ENCODE peak calls at places on chromosomes 11 and 22, in eight cellular contexts. One of them, this sample, is unnamed.

GRCh38 chr11:129973809-129974208 is 28.8 kb downstream of the PRDM10 start:
- DNase-seq in hypothalamus: no peak
- DNase-seq in DMS153: no peak
- DNase-seq in skeletal muscle cell: no peak
- DNase-seq in GM04503: no peak
- DNase-seq in bronchial epithelial cell: no peak
- DNase-seq in ELF-1: peak
- DNase-seq in GM04504: no peak
- DNase-seq in this sample: no peak

GRCh38 chr11:44979536-44980399 is 29.1 kb upstream of the TP53I11 start:
- DNase-seq in hypothalamus: no peak
- DNase-seq in DMS153: peak
- DNase-seq in skeletal muscle cell: no peak
- DNase-seq in GM04503: no peak
- DNase-seq in bronchial epithelial cell: peak
- DNase-seq in ELF-1: no peak
- DNase-seq in GM04504: no peak
- DNase-seq in this sample: peak

GRCh38 chr22:20471126-20471833 is 24.3 kb downstream of the KLHL22 start:
- DNase-seq in hypothalamus: no peak
- DNase-seq in DMS153: no peak
- DNase-seq in skeletal muscle cell: no peak
- DNase-seq in GM04503: no peak
- DNase-seq in bronchial epithelial cell: no peak
- DNase-seq in ELF-1: no peak
- DNase-seq in GM04504: no peak
- DNase-seq in this sample: no peak

GRCh38 chr11:68448604-68449011 is 11.9 kb upstream of the PPP6R3 start:
- DNase-seq in hypothalamus: no peak
- DNase-seq in DMS153: no peak
- DNase-seq in skeletal muscle cell: no peak
- DNase-seq in GM04503: no peak
- DNase-seq in bronchial epithelial cell: no peak
- DNase-seq in ELF-1: no peak
- DNase-seq in GM04504: no peak
- DNase-seq in this sample: no peak

GRCh38 chr11:22666700-22667439 is 459 bp downstream of the GAS2 start:
- DNase-seq in hypothalamus: no peak
- DNase-seq in DMS153: no peak
- DNase-seq in skeletal muscle cell: no peak
- DNase-seq in GM04503: no peak
- DNase-seq in bronchial epithelial cell: no peak
- DNase-seq in ELF-1: peak
- DNase-seq in GM04504: no peak
- DNase-seq in this sample: no peak

GRCh38 chr22:22784249-22785039 is 103.2 kb upstream of the IGLL5 start:
- DNase-seq in hypothalamus: no peak
- DNase-seq in DMS153: no peak
- DNase-seq in skeletal muscle cell: no peak
- DNase-seq in GM04503: no peak
- DNase-seq in bronchial epithelial cell: no peak
- DNase-seq in ELF-1: no peak
- DNase-seq in GM04504: no peak
- DNase-seq in this sample: no peak

GRCh38 chr11:128407962-128408361 is 179.4 kb downstream of the ETS1 start:
- DNase-seq in hypothalamus: no peak
- DNase-seq in DMS153: no peak
- DNase-seq in skeletal muscle cell: peak
- DNase-seq in GM04503: peak
- DNase-seq in bronchial epithelial cell: peak
- DNase-seq in ELF-1: no peak
- DNase-seq in GM04504: peak
- DNase-seq in this sample: no peak

GRCh38 chr11:93279911-93280347 is 50.6 kb upstream of the DEUP1 start:
- DNase-seq in hypothalamus: no peak
- DNase-seq in DMS153: peak
- DNase-seq in skeletal muscle cell: no peak
- DNase-seq in GM04503: no peak
- DNase-seq in bronchial epithelial cell: no peak
- DNase-seq in ELF-1: no peak
- DNase-seq in GM04504: no peak
- DNase-seq in this sample: no peak

GRCh38 chr22:37621352-37621860 is 12.8 kb downstream of the GGA1 start:
- DNase-seq in hypothalamus: no peak
- DNase-seq in DMS153: no peak
- DNase-seq in skeletal muscle cell: no peak
- DNase-seq in GM04503: no peak
- DNase-seq in bronchial epithelial cell: no peak
- DNase-seq in ELF-1: no peak
- DNase-seq in GM04504: no peak
- DNase-seq in this sample: no peak

GRCh38 chr22:49236541-49237075 is 591.1 kb downstream of the BRD1 start:
- DNase-seq in hypothalamus: no peak
- DNase-seq in DMS153: no peak
- DNase-seq in skeletal muscle cell: no peak
- DNase-seq in GM04503: no peak
- DNase-seq in bronchial epithelial cell: no peak
- DNase-seq in ELF-1: no peak
- DNase-seq in GM04504: no peak
- DNase-seq in this sample: no peak

GRCh38 chr22:47354668-47355387 is 592.4 kb downstream of the TBC1D22A start:
- DNase-seq in hypothalamus: no peak
- DNase-seq in DMS153: no peak
- DNase-seq in skeletal muscle cell: no peak
- DNase-seq in GM04503: no peak
- DNase-seq in bronchial epithelial cell: no peak
- DNase-seq in ELF-1: no peak
- DNase-seq in GM04504: no peak
- DNase-seq in this sample: no peak

GRCh38 chr11:28924007-28924406 is 815.8 kb downstream of the METTL15 start:
- DNase-seq in hypothalamus: no peak
- DNase-seq in DMS153: no peak
- DNase-seq in skeletal muscle cell: no peak
- DNase-seq in GM04503: no peak
- DNase-seq in bronchial epithelial cell: no peak
- DNase-seq in ELF-1: no peak
- DNase-seq in GM04504: no peak
- DNase-seq in this sample: no peak

GRCh38 chr11:114399903-114400221 is 449 bp downstream of the C11orf71 start:
- DNase-seq in hypothalamus: no peak
- DNase-seq in DMS153: peak
- DNase-seq in skeletal muscle cell: no peak
- DNase-seq in GM04503: no peak
- DNase-seq in bronchial epithelial cell: no peak
- DNase-seq in ELF-1: no peak
- DNase-seq in GM04504: no peak
- DNase-seq in this sample: no peak

GRCh38 chr11:106986673-106987072 is 31.6 kb downstream of the GUCY1A2 start:
- DNase-seq in hypothalamus: no peak
- DNase-seq in DMS153: no peak
- DNase-seq in skeletal muscle cell: no peak
- DNase-seq in GM04503: no peak
- DNase-seq in bronchial epithelial cell: no peak
- DNase-seq in ELF-1: no peak
- DNase-seq in GM04504: no peak
- DNase-seq in this sample: no peak

GRCh38 chr22:44442856-44443595 is 55.0 kb downstream of the RTL6 start:
- DNase-seq in hypothalamus: no peak
- DNase-seq in DMS153: no peak
- DNase-seq in skeletal muscle cell: no peak
- DNase-seq in GM04503: no peak
- DNase-seq in bronchial epithelial cell: no peak
- DNase-seq in ELF-1: no peak
- DNase-seq in GM04504: no peak
- DNase-seq in this sample: no peak

GRCh38 chr11:77201370-77201769 is 73.3 kb downstream of the MYO7A start:
- DNase-seq in hypothalamus: no peak
- DNase-seq in DMS153: no peak
- DNase-seq in skeletal muscle cell: no peak
- DNase-seq in GM04503: no peak
- DNase-seq in bronchial epithelial cell: no peak
- DNase-seq in ELF-1: no peak
- DNase-seq in GM04504: no peak
- DNase-seq in this sample: no peak

GRCh38 chr11:64742940-64743590 is 877 bp downstream of the RASGRP2 start:
- DNase-seq in hypothalamus: no peak
- DNase-seq in DMS153: no peak
- DNase-seq in skeletal muscle cell: no peak
- DNase-seq in GM04503: no peak
- DNase-seq in bronchial epithelial cell: no peak
- DNase-seq in ELF-1: peak
- DNase-seq in GM04504: no peak
- DNase-seq in this sample: peak

GRCh38 chr11:86106916-86107315 is 38.0 kb upstream of the PICALM start:
- DNase-seq in hypothalamus: no peak
- DNase-seq in DMS153: no peak
- DNase-seq in skeletal muscle cell: no peak
- DNase-seq in GM04503: no peak
- DNase-seq in bronchial epithelial cell: no peak
- DNase-seq in ELF-1: no peak
- DNase-seq in GM04504: no peak
- DNase-seq in this sample: no peak

GRCh38 chr11:12157241-12157661 is 46.9 kb downstream of the MICAL2 start:
- DNase-seq in hypothalamus: no peak
- DNase-seq in DMS153: no peak
- DNase-seq in skeletal muscle cell: peak
- DNase-seq in GM04503: peak
- DNase-seq in bronchial epithelial cell: no peak
- DNase-seq in ELF-1: no peak
- DNase-seq in GM04504: peak
- DNase-seq in this sample: no peak

GRCh38 chr22:49587421-49587820 is 240.3 kb downstream of the BRD1 start:
- DNase-seq in hypothalamus: no peak
- DNase-seq in DMS153: no peak
- DNase-seq in skeletal muscle cell: no peak
- DNase-seq in GM04503: no peak
- DNase-seq in bronchial epithelial cell: no peak
- DNase-seq in ELF-1: no peak
- DNase-seq in GM04504: no peak
- DNase-seq in this sample: no peak

GRCh38 chr11:2306971-2307732 is 5.3 kb downstream of the TSPAN32 start:
- DNase-seq in hypothalamus: no peak
- DNase-seq in DMS153: no peak
- DNase-seq in skeletal muscle cell: no peak
- DNase-seq in GM04503: no peak
- DNase-seq in bronchial epithelial cell: no peak
- DNase-seq in ELF-1: no peak
- DNase-seq in GM04504: peak
- DNase-seq in this sample: no peak

GRCh38 chr11:100719362-100719761 is 32.3 kb downstream of the ARHGAP42 start:
- DNase-seq in hypothalamus: no peak
- DNase-seq in DMS153: peak
- DNase-seq in skeletal muscle cell: no peak
- DNase-seq in GM04503: no peak
- DNase-seq in bronchial epithelial cell: no peak
- DNase-seq in ELF-1: peak
- DNase-seq in GM04504: no peak
- DNase-seq in this sample: no peak

GRCh38 chr11:426851-427250 is 12.1 kb upstream of the SIGIRR start:
- DNase-seq in hypothalamus: no peak
- DNase-seq in DMS153: no peak
- DNase-seq in skeletal muscle cell: no peak
- DNase-seq in GM04503: no peak
- DNase-seq in bronchial epithelial cell: no peak
- DNase-seq in ELF-1: no peak
- DNase-seq in GM04504: no peak
- DNase-seq in this sample: no peak

GRCh38 chr22:35842954-35843353 is 125.3 kb downstream of the APOL5 start:
- DNase-seq in hypothalamus: no peak
- DNase-seq in DMS153: peak
- DNase-seq in skeletal muscle cell: no peak
- DNase-seq in GM04503: no peak
- DNase-seq in bronchial epithelial cell: peak
- DNase-seq in ELF-1: peak
- DNase-seq in GM04504: peak
- DNase-seq in this sample: no peak

GRCh38 chr22:42353883-42354727 is 78.1 kb downstream of the NFAM1 start:
- DNase-seq in hypothalamus: no peak
- DNase-seq in DMS153: peak
- DNase-seq in skeletal muscle cell: no peak
- DNase-seq in GM04503: no peak
- DNase-seq in bronchial epithelial cell: no peak
- DNase-seq in ELF-1: peak
- DNase-seq in GM04504: peak
- DNase-seq in this sample: no peak

This sample was measured in T-helper 22 cell.